ENCODE peak calls at places on chromosomes 1 and 21, in eight cellular contexts. Y is neural progenitor cell, S is MM.1S, T is PC-3, J is hepatocyte, W is endothelial cell of umbilical vein, Q is fibroblast of lung, E is H1. O is an unnamed sample. For H3K4me1, the result is how much of the 10 kb centered on the place peaks cover.

GRCh38 chr1:223748773-223749733 is 36.7 kb downstream of the CAPN2 start:
- DNase-seq in Q (peak), Y (peak), W (peak), S (peak), T (peak), J (peak), E (peak), O (peak)

GRCh38 chr1:239952348-239953307 is 139.1 kb upstream of the FMN2 start:
- DNase-seq in T (peak), Q (no peak), W (no peak), J (no peak), Y (peak), S (peak), E (peak), O (no peak)

GRCh38 chr1:8294170-8294697 is 23.7 kb upstream of the SLC45A1 start:
- DNase-seq in E (no peak), Y (no peak), S (no peak), W (no peak), Q (no peak), T (no peak), J (no peak), O (no peak)

GRCh38 chr1:55262822-55263221 is 47.7 kb upstream of the USP24 start:
- DNase-seq in J (no peak), E (no peak), Q (peak), W (no peak), T (peak), S (no peak), Y (no peak), O (peak)

GRCh38 chr1:71853391-71853790 is 428.9 kb downstream of the NEGR1 start:
- DNase-seq in W (no peak), Y (no peak), Q (no peak), T (no peak), J (no peak), S (no peak), E (no peak), O (no peak)

GRCh38 chr1:161738627-161739287 is 10.8 kb upstream of the DUSP12 start:
- DNase-seq in W (peak), Q (peak), Y (peak), E (no peak), S (peak), T (peak), J (peak), O (peak)

GRCh38 chr21:20882462-20883415 is 115.5 kb upstream of the NCAM2 start:
- DNase-seq in E (peak), Q (peak), S (peak), Y (peak), J (peak), T (peak), W (peak), O (no peak)

GRCh38 chr1:174021611-174022079 is 512 bp downstream of the RC3H1 start:
- DNase-seq in Y (peak), E (peak), Q (peak), S (peak), T (peak), J (peak), W (peak), O (peak)

GRCh38 chr21:44718571-44718970 is 7.2 kb upstream of the TSPEAR start:
- DNase-seq in Q (no peak), E (peak), J (no peak), W (no peak), T (no peak), S (no peak), Y (peak), O (no peak)

GRCh38 chr1:156502396-156502748 is 1.8 kb upstream of the MEF2D start:
- DNase-seq in E (no peak), T (no peak), Q (no peak), J (no peak), W (no peak), Y (no peak), S (no peak), O (no peak)

GRCh38 chr1:15735304-15736034 is 589 bp upstream of the SLC25A34 start:
- DNase-seq in J (no peak), W (no peak), Q (no peak), S (no peak), Y (no peak), E (no peak), T (no peak), O (no peak)

GRCh38 chr1:162175393-162175792 is 105.9 kb downstream of the NOS1AP start:
- DNase-seq in Y (peak), T (no peak), J (no peak), Q (peak), E (no peak), S (no peak), W (peak), O (no peak)

GRCh38 chr1:203768158-203768725 is 3.3 kb downstream of the LAX1 start:
- DNase-seq in Q (no peak), E (no peak), W (no peak), T (no peak), S (no peak), Y (no peak), J (no peak), O (no peak)

GRCh38 chr1:240888039-240888786 is 276.3 kb upstream of the GREM2 start:
- DNase-seq in E (peak), J (peak), S (peak), Q (peak), Y (peak), T (peak), W (peak), O (no peak)

GRCh38 chr1:75672528-75673393 is 51.7 kb upstream of the ACADM start:
- DNase-seq in W (no peak), Y (peak), J (peak), T (peak), S (peak), Q (peak), E (peak), O (peak)

GRCh38 chr1:168507271-168507670 is 36.5 kb downstream of the XCL2 start:
- DNase-seq in J (no peak), W (no peak), S (no peak), T (no peak), Y (no peak), E (no peak), Q (no peak), O (no peak)

GRCh38 chr1:200912737-200913407 is 18.2 kb downstream of the INAVA start:
- DNase-seq in E (no peak), W (no peak), T (no peak), Y (no peak), Q (no peak), S (no peak), J (no peak), O (no peak)

GRCh38 chr1:41368384-41368783 is 7.2 kb downstream of the FOXO6 start:
- DNase-seq in J (no peak), T (no peak), S (no peak), E (no peak), Y (no peak), Q (no peak), W (no peak), O (no peak)

GRCh38 chr1:85601930-85602329 is 21.4 kb downstream of the CCN1 start:
- DNase-seq in S (no peak), Q (no peak), T (no peak), E (peak), J (no peak), Y (no peak), W (no peak), O (no peak)

GRCh38 chr1:14804626-14805025 is 206.1 kb downstream of the KAZN start:
- DNase-seq in J (no peak), T (peak), Q (no peak), Y (peak), W (no peak), S (no peak), E (peak), O (no peak)

GRCh38 chr1:112061852-112062451 is 72.5 kb upstream of the KCND3 start:
- DNase-seq in W (no peak), Q (peak), Y (no peak), J (no peak), E (no peak), T (no peak), S (no peak), O (no peak)

GRCh38 chr1:157348538-157349480 is 203.5 kb downstream of the FCRL5 start:
- DNase-seq in Y (no peak), T (no peak), Q (no peak), S (no peak), J (no peak), W (peak), E (no peak), O (no peak)

GRCh38 chr1:14939527-14940284 is 213.8 kb upstream of the TMEM51 start:
- DNase-seq in T (peak), Q (peak), E (no peak), J (no peak), Y (no peak), W (no peak), S (no peak), O (peak)

GRCh38 chr1:90718411-90719320 is 1.6 kb upstream of the BARHL2 start:
- DNase-seq in Y (peak), E (peak), T (no peak), S (no peak), Q (no peak), W (no peak), J (no peak), O (no peak)
- TF ChIP-seq EZH2 in Y (peak), E (peak), T (no peak), S (no peak), Q (peak), W (peak), J (peak), O (peak)

DNA sequence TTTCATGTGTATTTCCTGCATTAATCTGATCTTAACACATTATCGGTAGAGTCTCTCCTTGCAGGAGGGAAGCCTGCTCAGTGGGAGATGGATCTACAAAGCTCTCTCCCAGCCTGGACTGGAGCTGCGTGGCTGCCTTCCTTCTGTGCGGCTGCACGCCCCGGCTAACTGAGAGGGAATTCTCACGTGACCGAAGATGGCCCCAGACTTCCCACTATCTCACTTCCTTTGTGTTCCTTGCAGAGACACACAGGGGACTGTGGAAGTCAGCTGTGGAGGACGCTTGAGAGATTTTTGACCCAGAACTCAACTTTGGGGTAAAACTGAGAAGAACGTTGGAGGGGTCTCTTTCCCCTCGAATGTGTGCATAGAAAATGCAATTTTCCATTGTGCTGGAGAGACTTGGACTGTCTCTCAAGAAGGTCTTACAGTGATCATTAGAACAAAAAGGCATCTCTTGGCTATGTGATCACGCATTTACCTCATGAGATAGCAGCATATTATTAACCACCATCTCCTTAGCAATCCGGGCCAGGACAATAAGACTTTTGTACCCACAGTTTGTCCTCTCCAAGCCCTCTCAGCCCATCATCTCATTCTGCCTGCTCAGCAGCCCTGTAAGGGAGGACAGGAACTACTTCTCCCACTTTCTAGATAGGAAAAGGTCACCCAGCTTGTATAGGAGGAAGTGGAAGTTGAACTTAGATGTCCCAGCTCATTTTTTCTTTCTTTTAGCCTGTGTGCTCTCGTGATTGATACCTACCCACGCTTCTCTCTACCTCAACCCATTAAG is 49.3 kb upstream of the TARBP1 start:
- DNase-seq in Q (no peak), T (no peak), E (no peak), Y (no peak), J (no peak), S (no peak), W (no peak), O (no peak)
- TF ChIP-seq CTCF in Q (no peak), T (no peak), E (no peak), Y (no peak), J (no peak), S (no peak), W (no peak), O (no peak)

GRCh38 chr1:25875154-25875855 is at the start of gene PAQR7:
- DNase-seq in S (peak), Y (peak), T (peak), W (peak), Q (peak), J (peak), E (peak), O (peak)

GRCh38 chr1:25874635-25875153 is 814 bp downstream of the PAQR7 start:
- DNase-seq in S (no peak), T (peak), Q (no peak), Y (no peak), W (no peak), J (peak), E (no peak), O (no peak)

GRCh38 chr1:25873120-25873519 is 2.4 kb downstream of the PAQR7 start:
- DNase-seq in Y (peak), E (no peak), Q (no peak), W (no peak), J (peak), T (no peak), S (no peak), O (no peak)

GRCh38 chr1:25872708-25873107 is 2.8 kb downstream of the PAQR7 start:
- DNase-seq in J (no peak), Y (no peak), E (no peak), W (no peak), S (peak), Q (no peak), T (no peak), O (no peak)

GRCh38 chr1:25874209-25874608 is 1.3 kb downstream of the PAQR7 start:
- DNase-seq in J (no peak), S (no peak), Q (no peak), E (no peak), Y (no peak), T (no peak), W (no peak), O (no peak)
- H3K4me1 ChIP-seq in J (under half), S (under half), Q (under half), E (under half), Y (under half), T (under half), W (under half), O (under half)

GRCh38 chr1:25196830-25197229 is 35.5 kb downstream of the SYF2 start:
- DNase-seq in Y (no peak), J (no peak), T (no peak), S (no peak), E (no peak), Q (no peak), W (no peak), O (no peak)

GRCh38 chr1:25198731-25199231 is 33.5 kb downstream of the SYF2 start:
- DNase-seq in Q (peak), T (peak), W (no peak), J (no peak), Y (peak), S (no peak), E (no peak), O (peak)

GRCh38 chr1:25195835-25196234 is 36.5 kb downstream of the SYF2 start:
- DNase-seq in J (no peak), Y (no peak), Q (no peak), E (no peak), T (no peak), W (no peak), S (no peak), O (no peak)

GRCh38 chr1:25197982-25198681 is 34.2 kb downstream of the SYF2 start:
- DNase-seq in J (no peak), S (no peak), Q (no peak), E (no peak), W (no peak), Y (peak), T (peak), O (no peak)

GRCh38 chr1:25197235-25197930 is 34.9 kb downstream of the SYF2 start:
- DNase-seq in Y (peak), S (no peak), W (no peak), T (no peak), E (no peak), J (no peak), Q (no peak), O (no peak)
- TF ChIP-seq EZH2 in Y (no peak), S (no peak), W (no peak), T (no peak), E (no peak), J (no peak), Q (no peak), O (no peak)

DNA sequence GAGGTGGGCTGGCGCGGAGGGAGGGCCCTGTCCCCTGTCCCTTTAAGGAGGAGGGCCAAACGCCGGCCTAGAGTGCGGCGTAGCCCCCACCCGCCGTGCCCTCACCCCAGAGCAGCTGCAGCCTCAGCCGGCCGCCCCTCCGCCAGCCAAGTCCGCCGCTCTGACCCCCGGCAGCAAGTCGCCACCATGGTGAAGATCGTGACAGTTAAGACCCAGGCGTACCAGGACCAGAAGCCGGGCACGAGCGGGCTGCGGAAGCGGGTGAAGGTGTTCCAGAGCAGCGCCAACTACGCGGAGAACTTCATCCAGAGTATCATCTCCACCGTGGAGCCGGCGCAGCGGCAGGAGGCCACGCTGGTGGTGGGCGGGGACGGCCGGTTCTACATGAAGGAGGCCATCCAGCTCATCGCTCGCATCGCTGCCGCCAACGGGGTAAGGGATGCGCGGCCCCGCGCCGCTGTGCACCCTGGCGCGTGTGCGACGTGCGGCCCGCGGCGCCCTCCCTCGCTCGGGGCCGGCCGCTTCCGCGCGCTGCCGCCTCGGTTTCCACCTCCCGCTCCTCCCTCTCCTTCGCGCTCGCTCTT is at the start of gene PGM1:
- DNase-seq in J (peak), T (peak), Y (peak), Q (peak), S (peak), E (peak), W (peak), O (peak)
- TF ChIP-seq CTCF in J (no peak), T (no peak), Y (no peak), Q (no peak), S (no peak), E (no peak), W (no peak), O (no peak)